ENCODE peak calls at places on chromosomes 6 and 20, in eight cellular contexts. L is endodermal cell, S is A549, T is stomach, E is PC-9, M is breast epithelium, W is lower lobe of right lung, B is psoas muscle. U is an unnamed sample.

GRCh38 chr6:17932362-17932852 is 55.0 kb downstream of the KIF13A start:
- DNase-seq in L (no peak), S (peak), T (no peak), E (peak), M (no peak), W (peak), B (no peak), U (no peak)

GRCh38 chr6:156832166-156832743 is 55.1 kb downstream of the ARID1B start:
- DNase-seq in L (no peak), S (peak), T (no peak), E (no peak), M (no peak), W (no peak), B (no peak), U (no peak)

GRCh38 chr20:22700387-22700786 is 116.0 kb upstream of the FOXA2 start:
- DNase-seq in L (no peak), S (no peak), T (no peak), E (no peak), M (no peak), W (no peak), B (no peak), U (no peak)

GRCh38 chr6:159278626-159279025 is 109.4 kb downstream of the FNDC1 start:
- DNase-seq in L (no peak), S (no peak), T (no peak), E (no peak), M (no peak), W (no peak), B (no peak), U (no peak)

GRCh38 chr6:35025241-35026188 is 115.6 kb downstream of the TCP11 start:
- DNase-seq in L (peak), S (no peak), T (no peak), E (peak), M (no peak), W (no peak), B (no peak), U (no peak)

GRCh38 chr6:43007126-43007525 is 6.6 kb downstream of the MEA1 start:
- DNase-seq in L (no peak), S (no peak), T (no peak), E (no peak), M (no peak), W (no peak), B (no peak), U (no peak)

GRCh38 chr20:50728981-50729874 is 2.2 kb upstream of the PARD6B start:
- DNase-seq in L (peak), S (peak), T (peak), E (peak), M (no peak), W (peak), B (no peak), U (no peak)

GRCh38 chr6:159252955-159253508 is 83.8 kb downstream of the FNDC1 start:
- DNase-seq in L (peak), S (peak), T (no peak), E (no peak), M (no peak), W (no peak), B (no peak), U (no peak)

GRCh38 chr6:44307217-44307616 is 5.9 kb downstream of the AARS2 start:
- DNase-seq in L (no peak), S (no peak), T (no peak), E (no peak), M (no peak), W (no peak), B (no peak), U (no peak)

GRCh38 chr6:43978473-43979360 is 148.5 kb downstream of the MRPL14 start:
- DNase-seq in L (peak), S (no peak), T (no peak), E (no peak), M (peak), W (no peak), B (no peak), U (no peak)

GRCh38 chr6:29500594-29500993 is 12.8 kb upstream of the MAS1L start:
- DNase-seq in L (peak), S (no peak), T (no peak), E (no peak), M (no peak), W (no peak), B (no peak), U (no peak)

GRCh38 chr20:38893485-38894090 is 32.6 kb upstream of the FAM83D start:
- DNase-seq in L (peak), S (peak), T (peak), E (no peak), M (peak), W (peak), B (peak), U (peak)

DNA sequence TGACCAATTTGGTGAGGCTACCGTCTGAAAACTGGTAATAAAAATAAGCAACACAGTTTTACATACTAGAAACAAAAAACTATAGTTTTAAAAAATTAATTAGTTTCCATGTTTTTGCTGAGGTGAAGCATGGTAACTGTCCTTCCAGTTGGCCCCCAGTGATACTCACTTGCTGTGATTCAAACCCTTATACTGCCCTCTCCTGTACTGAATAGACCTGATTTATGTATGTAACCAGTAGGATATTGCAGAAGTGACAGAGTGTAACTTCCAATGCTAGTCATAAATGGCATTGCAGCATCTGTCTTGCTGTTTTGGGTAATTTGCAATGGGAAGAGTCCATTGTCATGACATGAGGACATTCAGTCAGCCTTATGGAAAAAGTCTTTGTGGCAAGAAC is 8.8 kb upstream of the CHD6 start:
- DNase-seq in L (no peak), S (no peak), T (no peak), E (no peak), M (no peak), W (no peak), B (no peak), U (no peak)
- TF ChIP-seq CTCF in L (peak), S (no peak), T (no peak), E (no peak), M (no peak), W (no peak), B (no peak), U (no peak)

DNA sequence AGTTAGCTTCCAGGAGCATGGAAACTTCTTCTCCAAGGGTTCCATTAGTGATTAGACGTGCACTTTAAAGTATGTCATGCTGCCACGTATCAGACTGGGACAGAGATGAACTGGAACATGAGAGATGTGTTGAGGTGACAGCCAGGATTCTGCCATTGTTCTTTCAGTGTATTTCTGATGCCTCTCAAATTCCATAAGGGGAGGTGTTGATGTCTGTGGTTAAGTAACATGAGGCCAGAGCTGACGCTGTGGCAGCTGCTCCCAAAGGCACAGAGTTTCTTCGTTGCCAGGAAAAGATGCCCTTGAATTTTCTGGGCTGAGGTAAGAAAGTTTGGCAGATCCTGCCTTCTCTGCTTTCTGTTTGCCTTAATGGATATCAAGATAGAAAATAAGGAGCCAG is 63.5 kb downstream of the TRMT6 start:
- DNase-seq in L (no peak), S (no peak), T (no peak), E (no peak), M (no peak), W (no peak), B (peak), U (no peak)
- H3K27ac ChIP-seq in L (no peak), S (no peak), T (no peak), E (no peak), M (no peak), W (no peak), B (peak), U (no peak)

DNA sequence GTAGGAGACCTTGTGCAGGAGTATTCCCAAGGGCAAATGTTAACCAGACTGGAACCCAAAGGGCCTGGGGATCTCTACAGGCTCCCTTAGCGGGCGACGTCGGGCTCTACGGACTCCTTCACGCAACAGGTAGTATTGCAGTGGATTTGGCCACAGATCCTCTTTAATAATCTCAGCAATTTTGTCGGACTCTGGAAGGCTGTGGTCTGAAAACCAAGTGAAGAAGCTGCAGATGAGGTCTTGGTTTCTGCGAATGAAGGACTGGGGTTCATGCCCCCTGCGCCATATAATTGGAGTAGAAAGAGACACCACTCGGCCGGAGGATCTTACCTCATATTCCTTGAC is 1.3 kb downstream of the TSPYL1 start:
- DNase-seq in L (no peak), S (no peak), T (no peak), E (no peak), M (no peak), W (no peak), B (no peak), U (no peak)
- TF ChIP-seq CTCF in L (no peak), S (no peak), T (no peak), E (no peak), M (no peak), W (no peak), B (no peak), U (no peak)

GRCh38 chr20:58352454-58352853 is 36.6 kb upstream of the VAPB start:
- DNase-seq in L (no peak), S (no peak), T (no peak), E (no peak), M (no peak), W (no peak), B (no peak), U (no peak)

GRCh38 chr20:58344741-58345140 is 35.2 kb downstream of the RAB22A start:
- DNase-seq in L (no peak), S (no peak), T (no peak), E (no peak), M (no peak), W (no peak), B (no peak), U (no peak)

DNA sequence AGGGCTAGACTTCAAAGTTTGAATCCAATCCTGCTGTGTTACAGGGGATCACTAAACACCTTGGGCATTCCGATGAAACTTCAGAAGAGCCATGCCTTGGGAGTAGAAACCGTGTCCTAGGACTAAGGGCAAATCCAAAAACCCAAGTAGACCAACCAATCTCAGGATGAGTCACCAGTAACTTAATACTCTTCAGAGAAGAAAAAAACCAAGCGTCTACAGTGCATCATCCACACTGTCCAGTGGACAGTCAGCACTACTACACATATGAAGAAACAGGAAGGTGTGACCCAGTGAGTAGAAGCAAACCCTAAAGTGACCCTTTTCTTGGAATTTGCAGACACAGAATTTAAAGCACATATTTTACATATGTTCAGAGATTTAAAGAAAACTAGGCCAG is 39.4 kb upstream of the VAPB start:
- DNase-seq in L (no peak), S (peak), T (no peak), E (peak), M (no peak), W (no peak), B (no peak), U (no peak)
- H3K27ac ChIP-seq in L (no peak), S (no peak), T (no peak), E (no peak), M (no peak), W (no peak), B (no peak), U (no peak)

GRCh38 chr20:1467082-1467354 is 369 bp upstream of the NSFL1C start:
- DNase-seq in L (no peak), S (no peak), T (no peak), E (no peak), M (no peak), W (no peak), B (no peak), U (no peak)
- TF ChIP-seq CTCF in L (no peak), S (no peak), T (no peak), E (peak), M (no peak), W (no peak), B (no peak), U (no peak)

GRCh38 chr20:17671565-17671964 is 10.5 kb downstream of the RRBP1 start:
- DNase-seq in L (no peak), S (no peak), T (no peak), E (no peak), M (no peak), W (no peak), B (no peak), U (no peak)

GRCh38 chr20:17669306-17669931 is 12.6 kb downstream of the RRBP1 start:
- DNase-seq in L (no peak), S (no peak), T (no peak), E (no peak), M (no peak), W (no peak), B (no peak), U (no peak)

GRCh38 chr20:17673082-17673481 is 9.0 kb downstream of the RRBP1 start:
- DNase-seq in L (no peak), S (no peak), T (no peak), E (no peak), M (no peak), W (no peak), B (no peak), U (no peak)

GRCh38 chr20:17668432-17668831 is 13.6 kb downstream of the RRBP1 start:
- DNase-seq in L (no peak), S (no peak), T (no peak), E (no peak), M (no peak), W (no peak), B (no peak), U (no peak)

DNA sequence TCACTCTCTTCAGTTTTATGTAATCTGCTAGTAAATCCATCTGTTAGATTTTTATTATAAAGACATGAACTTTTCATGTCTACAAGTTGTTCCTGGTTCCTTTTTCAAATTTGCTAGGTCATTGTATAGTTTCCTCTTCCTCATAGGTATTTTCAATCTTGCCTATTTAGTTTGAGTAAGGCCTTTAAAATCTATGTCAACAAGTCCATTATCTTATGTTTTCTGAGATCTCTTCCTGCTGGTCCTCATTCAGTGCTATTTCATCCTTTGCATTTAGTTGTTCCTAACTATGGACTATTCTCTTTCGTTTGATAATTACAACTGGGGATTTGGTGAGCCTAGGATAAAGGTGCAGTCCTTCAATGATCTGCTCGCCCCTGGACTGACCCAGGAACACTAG is 11.0 kb downstream of the RRBP1 start:
- DNase-seq in L (no peak), S (no peak), T (no peak), E (no peak), M (no peak), W (no peak), B (no peak), U (no peak)
- H3K27ac ChIP-seq in L (no peak), S (no peak), T (no peak), E (no peak), M (no peak), W (no peak), B (no peak), U (no peak)

GRCh38 chr6:100136590-100136989 is 142.6 kb upstream of the MCHR2 start:
- DNase-seq in L (no peak), S (no peak), T (no peak), E (no peak), M (no peak), W (no peak), B (no peak), U (no peak)
- TF ChIP-seq CTCF in L (no peak), S (no peak), T (no peak), E (no peak), M (no peak), W (no peak), B (no peak), U (no peak)

GRCh38 chr6:150119256-150119655 is 23.6 kb upstream of the PPP1R14C start:
- DNase-seq in L (no peak), S (no peak), T (no peak), E (no peak), M (no peak), W (no peak), B (no peak), U (no peak)
- H3K27ac ChIP-seq in L (no peak), S (no peak), T (no peak), E (no peak), M (no peak), W (peak), B (no peak), U (no peak)

DNA sequence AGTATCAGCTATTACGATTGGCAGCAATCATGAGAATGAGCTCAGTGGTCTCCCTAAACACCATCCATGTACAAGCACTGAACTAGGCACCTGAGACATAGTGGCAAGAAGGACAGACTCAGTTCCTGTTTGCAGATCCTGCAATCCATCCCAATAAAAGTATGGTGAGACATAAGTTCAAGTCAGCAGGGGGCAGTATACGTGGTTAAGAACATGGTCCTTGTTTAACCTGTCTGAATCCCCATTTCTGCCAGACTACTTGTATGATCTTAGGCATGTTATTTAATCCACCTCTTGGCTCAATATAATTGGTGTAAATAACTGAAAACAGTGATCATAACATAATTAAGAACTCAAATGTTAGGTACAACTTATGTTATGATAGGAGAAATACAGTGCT is 33.2 kb upstream of the PNISR start:
- DNase-seq in L (peak), S (peak), T (no peak), E (no peak), M (no peak), W (no peak), B (no peak), U (no peak)
- TF ChIP-seq CTCF in L (peak), S (no peak), T (no peak), E (peak), M (no peak), W (peak), B (no peak), U (no peak)

GRCh38 chr20:45049904-45050471 is 50.9 kb downstream of the KCNS1 start:
- DNase-seq in L (no peak), S (no peak), T (no peak), E (no peak), M (no peak), W (no peak), B (no peak), U (no peak)

GRCh38 chr20:45051497-45052060 is 49.3 kb downstream of the KCNS1 start:
- DNase-seq in L (no peak), S (no peak), T (no peak), E (no peak), M (no peak), W (no peak), B (no peak), U (no peak)

GRCh38 chr20:45053441-45054351 is 47.2 kb downstream of the KCNS1 start:
- DNase-seq in L (no peak), S (no peak), T (no peak), E (no peak), M (no peak), W (no peak), B (no peak), U (no peak)

GRCh38 chr20:45055056-45055455 is 45.9 kb downstream of the KCNS1 start:
- DNase-seq in L (no peak), S (no peak), T (no peak), E (no peak), M (no peak), W (no peak), B (no peak), U (no peak)

GRCh38 chr20:45052698-45053440 is 48.1 kb downstream of the KCNS1 start:
- DNase-seq in L (no peak), S (no peak), T (no peak), E (no peak), M (no peak), W (no peak), B (no peak), U (no peak)
- H3K27ac ChIP-seq in L (peak), S (no peak), T (no peak), E (no peak), M (peak), W (peak), B (no peak), U (no peak)